ENCODE peak calls at places on chromosomes 11 and 22, in eight cellular contexts. X, L, U, T, R, F, V and I are unnamed samples.

GRCh38 chr11:80346660-80347059 is 905.8 kb upstream of the TENM4 start:
- DNase-seq in X (no peak), L (no peak), U (no peak), T (no peak), R (no peak), F (no peak), V (no peak), I (no peak)

GRCh38 chr22:28029201-28029948 is 110.3 kb upstream of the PITPNB start:
- DNase-seq in X (peak), L (peak), U (no peak), T (peak), R (no peak), F (peak), V (peak), I (peak)

GRCh38 chr11:63939351-63939920 is 634 bp downstream of the NAA40 start:
- DNase-seq in X (peak), L (no peak), U (no peak), T (no peak), R (no peak), F (peak), V (no peak), I (no peak)

GRCh38 chr11:61023086-61024035 is 51.9 kb downstream of the CD6 start:
- DNase-seq in X (no peak), L (no peak), U (no peak), T (no peak), R (no peak), F (peak), V (no peak), I (no peak)

GRCh38 chr11:35751664-35752061 is 89.1 kb downstream of the TRIM44 start:
- DNase-seq in X (no peak), L (no peak), U (no peak), T (no peak), R (no peak), F (no peak), V (no peak), I (no peak)

GRCh38 chr11:11427185-11427944 is 74.3 kb upstream of the CSNK2A3 start:
- DNase-seq in X (no peak), L (no peak), U (no peak), T (no peak), R (no peak), F (no peak), V (no peak), I (no peak)

GRCh38 chr11:72224587-72225410 is at the start of gene INPPL1:
- DNase-seq in X (peak), L (no peak), U (no peak), T (peak), R (no peak), F (peak), V (peak), I (no peak)

GRCh38 chr11:67584205-67584880 is 731 bp downstream of the GSTP1 start:
- DNase-seq in X (peak), L (peak), U (peak), T (peak), R (peak), F (peak), V (peak), I (peak)

GRCh38 chr11:86696004-86696403 is 23.6 kb upstream of the ME3 start:
- DNase-seq in X (peak), L (no peak), U (peak), T (no peak), R (no peak), F (no peak), V (no peak), I (no peak)

GRCh38 chr22:17087176-17088131 is 2.7 kb downstream of the IL17RA start:
- DNase-seq in X (peak), L (peak), U (peak), T (no peak), R (no peak), F (no peak), V (no peak), I (peak)

GRCh38 chr11:83051760-83052671 is 19.7 kb downstream of the RAB30 start:
- DNase-seq in X (peak), L (no peak), U (peak), T (no peak), R (no peak), F (no peak), V (no peak), I (no peak)

GRCh38 chr11:59706518-59707285 is 6.9 kb downstream of the OR10V1 start:
- DNase-seq in X (peak), L (no peak), U (peak), T (peak), R (no peak), F (peak), V (no peak), I (no peak)

GRCh38 chr22:36757608-36758220 is 18.2 kb downstream of the IFT27 start:
- DNase-seq in X (peak), L (peak), U (peak), T (peak), R (peak), F (peak), V (peak), I (peak)

GRCh38 chr22:48893288-48894063 is 934.2 kb downstream of the BRD1 start:
- DNase-seq in X (no peak), L (no peak), U (no peak), T (no peak), R (no peak), F (no peak), V (no peak), I (no peak)

GRCh38 chr11:117281159-117281558 is 10.0 kb upstream of the BACE1-AS start:
- DNase-seq in X (peak), L (no peak), U (peak), T (no peak), R (no peak), F (no peak), V (no peak), I (no peak)

GRCh38 chr11:79744941-79745340 is 304.1 kb upstream of the TENM4 start:
- DNase-seq in X (no peak), L (no peak), U (no peak), T (no peak), R (no peak), F (no peak), V (no peak), I (no peak)

DNA sequence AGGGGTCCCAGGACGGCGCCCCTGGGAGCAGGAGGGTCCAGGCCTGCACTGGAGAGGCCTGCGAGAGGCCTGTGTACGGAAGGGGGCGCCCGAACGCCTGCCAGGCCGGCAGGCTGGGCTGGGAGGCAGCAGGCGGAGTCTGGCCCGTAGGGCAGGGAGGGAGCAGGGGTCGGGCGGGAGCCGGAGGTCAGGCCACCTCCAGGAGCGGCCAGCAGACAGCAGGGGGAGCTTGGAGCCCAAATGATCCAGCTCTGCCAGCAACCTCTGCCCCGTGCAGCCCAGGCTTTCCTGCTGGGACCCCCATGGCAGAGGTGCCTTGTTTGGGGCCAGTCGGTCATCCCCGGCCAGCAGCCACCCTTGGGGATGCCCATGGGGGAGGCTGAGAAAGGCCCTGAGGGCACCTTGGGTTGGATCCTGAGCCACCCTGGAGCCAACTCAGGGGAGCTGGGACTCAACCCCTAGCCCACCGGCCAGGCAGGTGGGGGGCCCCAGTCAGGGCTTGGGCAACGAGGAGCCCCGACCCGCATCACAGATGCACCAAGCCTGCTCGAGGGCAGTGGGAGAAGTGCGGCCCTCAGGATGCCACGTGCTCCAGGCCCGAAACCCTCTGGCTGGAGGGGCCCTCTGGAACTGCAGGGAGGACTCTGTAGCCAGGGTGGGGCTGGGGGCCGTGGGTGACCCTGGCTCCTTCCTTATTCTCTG is 9.6 kb upstream of the SYT8 start:
- DNase-seq in X (peak), L (no peak), U (no peak), T (peak), R (no peak), F (peak), V (peak), I (peak)
- TF ChIP-seq CTCF in X (peak), L (no peak), U (peak), T (peak), R (peak), F (peak), V (peak), I (no peak)

GRCh38 chr11:3219281-3219892 is 774 bp upstream of the MRGPRG start:
- DNase-seq in X (no peak), L (no peak), U (no peak), T (no peak), R (no peak), F (peak), V (peak), I (peak)
- TF ChIP-seq CTCF in X (no peak), L (no peak), U (no peak), T (no peak), R (no peak), F (no peak), V (no peak), I (no peak)

DNA sequence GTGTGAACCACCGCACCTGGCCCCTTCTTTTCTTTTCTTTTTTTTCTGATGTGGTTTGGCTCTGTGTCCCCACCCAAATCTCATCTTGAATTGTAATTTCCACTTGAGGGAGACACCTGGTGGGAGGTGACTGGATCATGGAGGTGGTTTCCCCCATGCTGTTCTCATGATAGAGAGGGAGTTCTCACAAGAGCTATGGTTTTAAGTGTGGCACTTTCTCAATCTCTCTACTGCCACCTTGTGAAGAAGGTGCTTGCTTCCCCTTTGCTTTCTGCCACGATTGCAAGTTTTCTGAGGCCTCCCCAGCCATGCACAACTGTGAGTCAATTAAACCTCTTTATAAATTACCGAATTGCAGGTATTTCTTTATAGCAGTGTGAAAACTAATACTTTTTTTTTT is 4.9 kb upstream of the TCN2 start:
- DNase-seq in X (peak), L (no peak), U (peak), T (peak), R (no peak), F (no peak), V (no peak), I (no peak)
- TF ChIP-seq CTCF in X (peak), L (peak), U (peak), T (peak), R (no peak), F (peak), V (peak), I (no peak)

GRCh38 chr11:130428692-130429681 is 578 bp upstream of the ADAMTS8 start:
- DNase-seq in X (no peak), L (no peak), U (no peak), T (no peak), R (no peak), F (no peak), V (no peak), I (no peak)
- TF ChIP-seq CTCF in X (no peak), L (no peak), U (peak), T (no peak), R (no peak), F (no peak), V (peak), I (no peak)

DNA sequence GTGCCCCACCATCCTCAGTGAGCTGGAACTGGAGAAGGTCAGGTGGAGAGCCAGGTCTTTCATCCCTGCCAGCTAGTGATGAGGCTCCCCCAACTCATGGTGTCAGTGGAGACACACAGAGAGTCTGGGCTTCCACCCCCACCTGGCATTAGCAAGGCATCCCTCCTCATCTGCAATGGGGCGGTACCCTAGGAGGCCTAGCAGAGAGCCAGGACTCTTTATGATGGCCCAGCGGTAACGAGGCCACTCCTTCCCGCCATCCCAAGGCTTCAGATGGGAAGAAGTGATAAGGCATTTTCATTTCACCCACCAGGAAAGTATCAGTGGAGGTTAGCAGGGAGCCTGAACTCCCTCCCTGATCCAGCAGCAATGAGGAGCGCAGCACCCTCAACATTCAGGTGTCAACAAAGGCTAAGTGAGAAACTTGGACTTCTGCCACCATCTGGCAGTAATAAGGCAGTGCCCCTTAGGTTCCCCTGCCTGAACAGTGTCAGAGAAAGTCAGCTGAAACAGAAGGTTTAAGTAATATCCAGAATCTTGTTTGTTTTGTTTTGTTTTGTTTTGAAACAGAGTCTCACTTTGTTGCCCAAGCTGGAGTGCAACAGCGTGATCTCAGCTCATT is 40.5 kb upstream of the FBLN1 start:
- DNase-seq in X (no peak), L (no peak), U (no peak), T (no peak), R (no peak), F (no peak), V (no peak), I (no peak)
- TF ChIP-seq CTCF in X (no peak), L (no peak), U (peak), T (no peak), R (no peak), F (no peak), V (peak), I (no peak)

GRCh38 chr11:31870609-31871309 is 59.6 kb upstream of the PAX6 start:
- DNase-seq in X (peak), L (no peak), U (no peak), T (peak), R (no peak), F (peak), V (peak), I (no peak)

GRCh38 chr11:31874631-31875191 is 63.6 kb upstream of the PAX6 start:
- DNase-seq in X (no peak), L (no peak), U (no peak), T (no peak), R (no peak), F (no peak), V (no peak), I (no peak)

GRCh38 chr11:31873115-31873514 is 62.0 kb upstream of the PAX6 start:
- DNase-seq in X (no peak), L (no peak), U (no peak), T (no peak), R (no peak), F (no peak), V (no peak), I (no peak)

GRCh38 chr11:31872074-31872440 is 60.9 kb upstream of the PAX6 start:
- DNase-seq in X (no peak), L (no peak), U (peak), T (no peak), R (no peak), F (no peak), V (no peak), I (no peak)

DNA sequence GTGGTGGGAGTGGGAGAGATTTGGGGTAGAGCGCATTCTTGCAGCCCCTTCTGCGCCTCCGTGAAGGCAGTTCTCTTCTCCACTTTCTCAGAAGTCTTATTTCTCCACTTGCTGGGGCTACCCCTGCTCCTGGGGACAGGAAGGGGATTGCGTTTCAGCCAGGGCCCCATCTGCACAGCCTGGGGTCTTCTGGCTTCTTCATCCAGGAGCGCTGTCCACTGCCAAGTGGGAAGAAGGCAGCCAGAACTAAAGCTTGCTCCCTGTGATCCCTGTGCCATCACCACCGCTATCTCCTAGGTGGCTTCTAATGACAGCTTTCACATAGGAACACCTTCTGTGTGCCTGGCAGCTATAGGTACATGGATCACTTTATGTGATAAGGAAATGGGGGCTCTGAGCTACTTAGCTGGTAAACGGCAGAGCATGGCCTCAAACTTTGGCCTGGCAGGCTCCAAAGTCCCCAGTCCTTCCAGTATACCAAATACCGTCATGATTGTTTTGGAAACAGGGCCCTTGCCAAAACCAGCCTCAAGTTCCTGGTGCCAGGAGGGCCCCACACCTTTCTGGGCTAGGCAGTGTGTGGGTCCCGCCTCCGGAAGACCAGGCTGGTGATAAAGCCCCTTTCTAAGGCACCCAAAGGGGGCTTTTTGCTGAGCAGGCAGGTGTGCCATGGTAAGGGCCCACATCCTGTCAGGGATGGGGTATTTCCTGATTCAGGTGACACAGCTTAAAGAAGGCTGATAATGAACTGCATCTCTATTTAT is 60.4 kb upstream of the PAX6 start:
- DNase-seq in X (no peak), L (no peak), U (no peak), T (no peak), R (no peak), F (no peak), V (no peak), I (no peak)
- TF ChIP-seq CTCF in X (no peak), L (no peak), U (peak), T (no peak), R (no peak), F (no peak), V (no peak), I (no peak)